ENCODE peak calls at places on chromosomes 5 and 9, in ten cellular contexts. One of them, this sample, is unnamed.

GRCh38 chr9:83920469-83920941 is 727 bp downstream of the KIF27 start:
- DNase-seq in SIG-M5: no peak
- DNase-seq in activated CD4-positive, alpha-beta T cell treated with anti-CD3 and anti-CD28 coated beads, Interleukin-2, amount 10 ng/mL, durations not matched to agents 7 days and 5 days: no peak
- DNase-seq in HCEC 1CT: peak
- DNase-seq in mesendoderm: peak
- DNase-seq in coronary artery: no peak
- DNase-seq in T-cell: no peak
- DNase-seq in left ventricle myocardium superior: no peak
- DNase-seq in mucosa of gallbladder: peak
- DNase-seq in activated T-helper 9 cell treated with anti-CD3 and anti-CD28 coated beads, Interleukin-2, amount 50 U/mL, for 16 hours: no peak
- DNase-seq in this sample: peak

GRCh38 chr5:113232667-113233066 is 202.1 kb downstream of the TSSK1B start:
- DNase-seq in SIG-M5: no peak
- DNase-seq in activated CD4-positive, alpha-beta T cell treated with anti-CD3 and anti-CD28 coated beads, Interleukin-2, amount 10 ng/mL, durations not matched to agents 7 days and 5 days: no peak
- DNase-seq in HCEC 1CT: peak
- DNase-seq in mesendoderm: no peak
- DNase-seq in coronary artery: no peak
- DNase-seq in T-cell: no peak
- DNase-seq in left ventricle myocardium superior: peak
- DNase-seq in mucosa of gallbladder: peak
- DNase-seq in activated T-helper 9 cell treated with anti-CD3 and anti-CD28 coated beads, Interleukin-2, amount 50 U/mL, for 16 hours: no peak
- DNase-seq in this sample: no peak

GRCh38 chr5:149708981-149709594 is 21.0 kb upstream of the PPARGC1B start:
- DNase-seq in SIG-M5: no peak
- DNase-seq in activated CD4-positive, alpha-beta T cell treated with anti-CD3 and anti-CD28 coated beads, Interleukin-2, amount 10 ng/mL, durations not matched to agents 7 days and 5 days: no peak
- DNase-seq in HCEC 1CT: no peak
- DNase-seq in mesendoderm: peak
- DNase-seq in coronary artery: no peak
- DNase-seq in T-cell: no peak
- DNase-seq in left ventricle myocardium superior: no peak
- DNase-seq in mucosa of gallbladder: no peak
- DNase-seq in activated T-helper 9 cell treated with anti-CD3 and anti-CD28 coated beads, Interleukin-2, amount 50 U/mL, for 16 hours: no peak
- DNase-seq in this sample: no peak

GRCh38 chr5:135037519-135038201 is 3.6 kb upstream of the PITX1 start:
- DNase-seq in SIG-M5: no peak
- DNase-seq in activated CD4-positive, alpha-beta T cell treated with anti-CD3 and anti-CD28 coated beads, Interleukin-2, amount 10 ng/mL, durations not matched to agents 7 days and 5 days: no peak
- DNase-seq in HCEC 1CT: no peak
- DNase-seq in mesendoderm: no peak
- DNase-seq in coronary artery: no peak
- DNase-seq in T-cell: no peak
- DNase-seq in left ventricle myocardium superior: no peak
- DNase-seq in mucosa of gallbladder: no peak
- DNase-seq in activated T-helper 9 cell treated with anti-CD3 and anti-CD28 coated beads, Interleukin-2, amount 50 U/mL, for 16 hours: no peak
- DNase-seq in this sample: no peak

GRCh38 chr5:103346162-103346748 is 87.7 kb downstream of the MACIR start:
- DNase-seq in SIG-M5: no peak
- DNase-seq in activated CD4-positive, alpha-beta T cell treated with anti-CD3 and anti-CD28 coated beads, Interleukin-2, amount 10 ng/mL, durations not matched to agents 7 days and 5 days: no peak
- DNase-seq in HCEC 1CT: no peak
- DNase-seq in mesendoderm: peak
- DNase-seq in coronary artery: no peak
- DNase-seq in T-cell: no peak
- DNase-seq in left ventricle myocardium superior: no peak
- DNase-seq in mucosa of gallbladder: no peak
- DNase-seq in activated T-helper 9 cell treated with anti-CD3 and anti-CD28 coated beads, Interleukin-2, amount 50 U/mL, for 16 hours: no peak
- DNase-seq in this sample: no peak

GRCh38 chr5:74673011-74673790 is 11.8 kb upstream of the HEXB start:
- DNase-seq in SIG-M5: no peak
- DNase-seq in activated CD4-positive, alpha-beta T cell treated with anti-CD3 and anti-CD28 coated beads, Interleukin-2, amount 10 ng/mL, durations not matched to agents 7 days and 5 days: no peak
- DNase-seq in HCEC 1CT: peak
- DNase-seq in mesendoderm: peak
- DNase-seq in coronary artery: no peak
- DNase-seq in T-cell: no peak
- DNase-seq in left ventricle myocardium superior: no peak
- DNase-seq in mucosa of gallbladder: no peak
- DNase-seq in activated T-helper 9 cell treated with anti-CD3 and anti-CD28 coated beads, Interleukin-2, amount 50 U/mL, for 16 hours: no peak
- DNase-seq in this sample: no peak

GRCh38 chr9:93431498-93432105 is 19.9 kb upstream of the FAM120A start:
- DNase-seq in SIG-M5: no peak
- DNase-seq in activated CD4-positive, alpha-beta T cell treated with anti-CD3 and anti-CD28 coated beads, Interleukin-2, amount 10 ng/mL, durations not matched to agents 7 days and 5 days: no peak
- DNase-seq in HCEC 1CT: no peak
- DNase-seq in mesendoderm: no peak
- DNase-seq in coronary artery: no peak
- DNase-seq in T-cell: no peak
- DNase-seq in left ventricle myocardium superior: no peak
- DNase-seq in mucosa of gallbladder: no peak
- DNase-seq in activated T-helper 9 cell treated with anti-CD3 and anti-CD28 coated beads, Interleukin-2, amount 50 U/mL, for 16 hours: no peak
- DNase-seq in this sample: no peak

GRCh38 chr9:34496149-34496712 is 26.6 kb downstream of the ENHO start:
- DNase-seq in SIG-M5: no peak
- DNase-seq in activated CD4-positive, alpha-beta T cell treated with anti-CD3 and anti-CD28 coated beads, Interleukin-2, amount 10 ng/mL, durations not matched to agents 7 days and 5 days: no peak
- DNase-seq in HCEC 1CT: peak
- DNase-seq in mesendoderm: peak
- DNase-seq in coronary artery: no peak
- DNase-seq in T-cell: no peak
- DNase-seq in left ventricle myocardium superior: no peak
- DNase-seq in mucosa of gallbladder: no peak
- DNase-seq in activated T-helper 9 cell treated with anti-CD3 and anti-CD28 coated beads, Interleukin-2, amount 50 U/mL, for 16 hours: no peak
- DNase-seq in this sample: no peak

GRCh38 chr5:151487544-151487943 is 40.1 kb downstream of the SLC36A1 start:
- DNase-seq in SIG-M5: no peak
- DNase-seq in activated CD4-positive, alpha-beta T cell treated with anti-CD3 and anti-CD28 coated beads, Interleukin-2, amount 10 ng/mL, durations not matched to agents 7 days and 5 days: no peak
- DNase-seq in HCEC 1CT: no peak
- DNase-seq in mesendoderm: no peak
- DNase-seq in coronary artery: no peak
- DNase-seq in T-cell: no peak
- DNase-seq in left ventricle myocardium superior: no peak
- DNase-seq in mucosa of gallbladder: no peak
- DNase-seq in activated T-helper 9 cell treated with anti-CD3 and anti-CD28 coated beads, Interleukin-2, amount 50 U/mL, for 16 hours: no peak
- DNase-seq in this sample: no peak

GRCh38 chr5:5658226-5658625 is 235.7 kb downstream of the ICE1 start:
- DNase-seq in SIG-M5: no peak
- DNase-seq in activated CD4-positive, alpha-beta T cell treated with anti-CD3 and anti-CD28 coated beads, Interleukin-2, amount 10 ng/mL, durations not matched to agents 7 days and 5 days: no peak
- DNase-seq in HCEC 1CT: no peak
- DNase-seq in mesendoderm: no peak
- DNase-seq in coronary artery: peak
- DNase-seq in T-cell: no peak
- DNase-seq in left ventricle myocardium superior: peak
- DNase-seq in mucosa of gallbladder: peak
- DNase-seq in activated T-helper 9 cell treated with anti-CD3 and anti-CD28 coated beads, Interleukin-2, amount 50 U/mL, for 16 hours: no peak
- DNase-seq in this sample: no peak

GRCh38 chr9:121440265-121440664 is 59.4 kb downstream of the GGTA1 start:
- DNase-seq in SIG-M5: no peak
- DNase-seq in activated CD4-positive, alpha-beta T cell treated with anti-CD3 and anti-CD28 coated beads, Interleukin-2, amount 10 ng/mL, durations not matched to agents 7 days and 5 days: no peak
- DNase-seq in HCEC 1CT: peak
- DNase-seq in mesendoderm: peak
- DNase-seq in coronary artery: no peak
- DNase-seq in T-cell: no peak
- DNase-seq in left ventricle myocardium superior: no peak
- DNase-seq in mucosa of gallbladder: no peak
- DNase-seq in activated T-helper 9 cell treated with anti-CD3 and anti-CD28 coated beads, Interleukin-2, amount 50 U/mL, for 16 hours: no peak
- DNase-seq in this sample: no peak

GRCh38 chr9:123434619-123435240 is 78.7 kb downstream of the CRB2 start:
- DNase-seq in SIG-M5: no peak
- DNase-seq in activated CD4-positive, alpha-beta T cell treated with anti-CD3 and anti-CD28 coated beads, Interleukin-2, amount 10 ng/mL, durations not matched to agents 7 days and 5 days: no peak
- DNase-seq in HCEC 1CT: no peak
- DNase-seq in mesendoderm: peak
- DNase-seq in coronary artery: peak
- DNase-seq in T-cell: no peak
- DNase-seq in left ventricle myocardium superior: no peak
- DNase-seq in mucosa of gallbladder: no peak
- DNase-seq in activated T-helper 9 cell treated with anti-CD3 and anti-CD28 coated beads, Interleukin-2, amount 50 U/mL, for 16 hours: no peak
- DNase-seq in this sample: no peak

GRCh38 chr5:33049845-33050244 is 338.7 kb downstream of the NPR3 start:
- DNase-seq in SIG-M5: no peak
- DNase-seq in activated CD4-positive, alpha-beta T cell treated with anti-CD3 and anti-CD28 coated beads, Interleukin-2, amount 10 ng/mL, durations not matched to agents 7 days and 5 days: no peak
- DNase-seq in HCEC 1CT: peak
- DNase-seq in mesendoderm: no peak
- DNase-seq in coronary artery: no peak
- DNase-seq in T-cell: no peak
- DNase-seq in left ventricle myocardium superior: peak
- DNase-seq in mucosa of gallbladder: no peak
- DNase-seq in activated T-helper 9 cell treated with anti-CD3 and anti-CD28 coated beads, Interleukin-2, amount 50 U/mL, for 16 hours: no peak
- DNase-seq in this sample: no peak

GRCh38 chr5:71790433-71790832 is 71.4 kb downstream of the CARTPT start:
- DNase-seq in SIG-M5: no peak
- DNase-seq in activated CD4-positive, alpha-beta T cell treated with anti-CD3 and anti-CD28 coated beads, Interleukin-2, amount 10 ng/mL, durations not matched to agents 7 days and 5 days: no peak
- DNase-seq in HCEC 1CT: no peak
- DNase-seq in mesendoderm: no peak
- DNase-seq in coronary artery: no peak
- DNase-seq in T-cell: no peak
- DNase-seq in left ventricle myocardium superior: no peak
- DNase-seq in mucosa of gallbladder: no peak
- DNase-seq in activated T-helper 9 cell treated with anti-CD3 and anti-CD28 coated beads, Interleukin-2, amount 50 U/mL, for 16 hours: no peak
- DNase-seq in this sample: no peak

GRCh38 chr5:104111622-104112021 is 549.0 kb upstream of the NUDT12 start:
- DNase-seq in SIG-M5: peak
- DNase-seq in activated CD4-positive, alpha-beta T cell treated with anti-CD3 and anti-CD28 coated beads, Interleukin-2, amount 10 ng/mL, durations not matched to agents 7 days and 5 days: no peak
- DNase-seq in HCEC 1CT: no peak
- DNase-seq in mesendoderm: no peak
- DNase-seq in coronary artery: no peak
- DNase-seq in T-cell: no peak
- DNase-seq in left ventricle myocardium superior: no peak
- DNase-seq in mucosa of gallbladder: no peak
- DNase-seq in activated T-helper 9 cell treated with anti-CD3 and anti-CD28 coated beads, Interleukin-2, amount 50 U/mL, for 16 hours: no peak
- DNase-seq in this sample: no peak

GRCh38 chr9:125694478-125694877 is 12.5 kb downstream of the MAPKAP1 start:
- DNase-seq in SIG-M5: no peak
- DNase-seq in activated CD4-positive, alpha-beta T cell treated with anti-CD3 and anti-CD28 coated beads, Interleukin-2, amount 10 ng/mL, durations not matched to agents 7 days and 5 days: no peak
- DNase-seq in HCEC 1CT: no peak
- DNase-seq in mesendoderm: peak
- DNase-seq in coronary artery: no peak
- DNase-seq in T-cell: no peak
- DNase-seq in left ventricle myocardium superior: no peak
- DNase-seq in mucosa of gallbladder: no peak
- DNase-seq in activated T-helper 9 cell treated with anti-CD3 and anti-CD28 coated beads, Interleukin-2, amount 50 U/mL, for 16 hours: no peak
- DNase-seq in this sample: no peak

GRCh38 chr5:40475546-40475945 is 204.2 kb upstream of the PTGER4 start:
- DNase-seq in SIG-M5: no peak
- DNase-seq in activated CD4-positive, alpha-beta T cell treated with anti-CD3 and anti-CD28 coated beads, Interleukin-2, amount 10 ng/mL, durations not matched to agents 7 days and 5 days: no peak
- DNase-seq in HCEC 1CT: peak
- DNase-seq in mesendoderm: no peak
- DNase-seq in coronary artery: no peak
- DNase-seq in T-cell: no peak
- DNase-seq in left ventricle myocardium superior: no peak
- DNase-seq in mucosa of gallbladder: no peak
- DNase-seq in activated T-helper 9 cell treated with anti-CD3 and anti-CD28 coated beads, Interleukin-2, amount 50 U/mL, for 16 hours: no peak
- DNase-seq in this sample: no peak

GRCh38 chr9:115730845-115731244 is 422.7 kb upstream of the PAPPA start:
- DNase-seq in SIG-M5: no peak
- DNase-seq in activated CD4-positive, alpha-beta T cell treated with anti-CD3 and anti-CD28 coated beads, Interleukin-2, amount 10 ng/mL, durations not matched to agents 7 days and 5 days: no peak
- DNase-seq in HCEC 1CT: no peak
- DNase-seq in mesendoderm: no peak
- DNase-seq in coronary artery: no peak
- DNase-seq in T-cell: no peak
- DNase-seq in left ventricle myocardium superior: no peak
- DNase-seq in mucosa of gallbladder: no peak
- DNase-seq in activated T-helper 9 cell treated with anti-CD3 and anti-CD28 coated beads, Interleukin-2, amount 50 U/mL, for 16 hours: no peak
- DNase-seq in this sample: no peak

GRCh38 chr5:98772415-98773213 is 849 bp upstream of the RGMB start:
- DNase-seq in SIG-M5: no peak
- DNase-seq in activated CD4-positive, alpha-beta T cell treated with anti-CD3 and anti-CD28 coated beads, Interleukin-2, amount 10 ng/mL, durations not matched to agents 7 days and 5 days: peak
- DNase-seq in HCEC 1CT: peak
- DNase-seq in mesendoderm: peak
- DNase-seq in coronary artery: no peak
- DNase-seq in T-cell: peak
- DNase-seq in left ventricle myocardium superior: peak
- DNase-seq in mucosa of gallbladder: peak
- DNase-seq in activated T-helper 9 cell treated with anti-CD3 and anti-CD28 coated beads, Interleukin-2, amount 50 U/mL, for 16 hours: peak
- DNase-seq in this sample: peak

GRCh38 chr9:98372077-98372812 is 116.8 kb upstream of the TBC1D2 start:
- DNase-seq in SIG-M5: no peak
- DNase-seq in activated CD4-positive, alpha-beta T cell treated with anti-CD3 and anti-CD28 coated beads, Interleukin-2, amount 10 ng/mL, durations not matched to agents 7 days and 5 days: no peak
- DNase-seq in HCEC 1CT: no peak
- DNase-seq in mesendoderm: no peak
- DNase-seq in coronary artery: no peak
- DNase-seq in T-cell: no peak
- DNase-seq in left ventricle myocardium superior: no peak
- DNase-seq in mucosa of gallbladder: no peak
- DNase-seq in activated T-helper 9 cell treated with anti-CD3 and anti-CD28 coated beads, Interleukin-2, amount 50 U/mL, for 16 hours: no peak
- DNase-seq in this sample: no peak

GRCh38 chr9:88270398-88270797 is 117.8 kb upstream of the SPIN1 start:
- DNase-seq in SIG-M5: no peak
- DNase-seq in activated CD4-positive, alpha-beta T cell treated with anti-CD3 and anti-CD28 coated beads, Interleukin-2, amount 10 ng/mL, durations not matched to agents 7 days and 5 days: no peak
- DNase-seq in HCEC 1CT: no peak
- DNase-seq in mesendoderm: no peak
- DNase-seq in coronary artery: no peak
- DNase-seq in T-cell: no peak
- DNase-seq in left ventricle myocardium superior: no peak
- DNase-seq in mucosa of gallbladder: no peak
- DNase-seq in activated T-helper 9 cell treated with anti-CD3 and anti-CD28 coated beads, Interleukin-2, amount 50 U/mL, for 16 hours: no peak
- DNase-seq in this sample: no peak

GRCh38 chr9:122991370-122991830 is 42.1 kb upstream of the GPR21 start:
- DNase-seq in SIG-M5: no peak
- DNase-seq in activated CD4-positive, alpha-beta T cell treated with anti-CD3 and anti-CD28 coated beads, Interleukin-2, amount 10 ng/mL, durations not matched to agents 7 days and 5 days: peak
- DNase-seq in HCEC 1CT: peak
- DNase-seq in mesendoderm: peak
- DNase-seq in coronary artery: no peak
- DNase-seq in T-cell: no peak
- DNase-seq in left ventricle myocardium superior: no peak
- DNase-seq in mucosa of gallbladder: peak
- DNase-seq in activated T-helper 9 cell treated with anti-CD3 and anti-CD28 coated beads, Interleukin-2, amount 50 U/mL, for 16 hours: no peak
- DNase-seq in this sample: peak

GRCh38 chr9:109775516-109775915 is 4.5 kb upstream of the PALM2AKAP2 start:
- DNase-seq in SIG-M5: no peak
- DNase-seq in activated CD4-positive, alpha-beta T cell treated with anti-CD3 and anti-CD28 coated beads, Interleukin-2, amount 10 ng/mL, durations not matched to agents 7 days and 5 days: no peak
- DNase-seq in HCEC 1CT: peak
- DNase-seq in mesendoderm: no peak
- DNase-seq in coronary artery: no peak
- DNase-seq in T-cell: no peak
- DNase-seq in left ventricle myocardium superior: no peak
- DNase-seq in mucosa of gallbladder: no peak
- DNase-seq in activated T-helper 9 cell treated with anti-CD3 and anti-CD28 coated beads, Interleukin-2, amount 50 U/mL, for 16 hours: no peak
- DNase-seq in this sample: no peak

This sample was measured in T follicular helper cell.